ENCODE peak calls at places on chromosomes 3 and 15, in six cellular contexts. W is body of pancreas, D is AG04450, G is cardiac muscle cell, B is tibial nerve, S is ovary. K is an unnamed sample. For H3K27me3, the result is how much of the 10 kb centered on the place peaks cover.

GRCh38 chr15:68672781-68673205 is 94.0 kb downstream of the CORO2B start:
- DNase-seq in B (no peak), G (peak), W (no peak), D (no peak), S (peak), K (no peak)

GRCh38 chr15:60021589-60022378 is 17.7 kb downstream of the FOXB1 start:
- DNase-seq in D (no peak), G (no peak), W (no peak), B (no peak), S (no peak), K (no peak)

GRCh38 chr3:141384157-141384556 is 15.9 kb downstream of the ZBTB38 start:
- DNase-seq in G (no peak), W (no peak), B (no peak), D (no peak), S (no peak), K (no peak)

GRCh38 chr3:51799879-51800757 is 21.1 kb upstream of the IQCF6 start:
- DNase-seq in S (no peak), B (peak), D (peak), G (peak), W (peak), K (peak)

GRCh38 chr15:51982013-51982769 is 10.6 kb upstream of the LEO1 start:
- DNase-seq in B (peak), W (no peak), G (peak), D (peak), S (no peak), K (peak)

GRCh38 chr3:48962939-48963338 is 27.1 kb upstream of the P4HTM start:
- DNase-seq in B (no peak), S (no peak), G (no peak), D (no peak), W (no peak), K (no peak)

GRCh38 chr15:71325461-71325860 is 210.2 kb downstream of the THSD4 start:
- DNase-seq in W (no peak), B (no peak), S (no peak), G (no peak), D (no peak), K (no peak)

GRCh38 chr15:51076142-51076897 is 18.4 kb downstream of the TNFAIP8L3 start:
- DNase-seq in B (no peak), S (no peak), D (no peak), G (no peak), W (no peak), K (no peak)

GRCh38 chr3:27729748-27730611 is 7.9 kb upstream of the EOMES start:
- DNase-seq in G (peak), B (no peak), D (no peak), W (no peak), S (no peak), K (no peak)

GRCh38 chr3:81728766-81729544 is 32.5 kb downstream of the GBE1 start:
- DNase-seq in D (no peak), G (no peak), W (no peak), S (no peak), B (no peak), K (no peak)

GRCh38 chr15:55250392-55250791 is 39.2 kb downstream of the RAB27A start:
- DNase-seq in B (no peak), W (no peak), G (no peak), D (peak), S (no peak), K (peak)

GRCh38 chr3:17412950-17413530 is 329.4 kb downstream of the TBC1D5 start:
- DNase-seq in D (peak), S (no peak), B (peak), G (peak), W (peak), K (peak)

GRCh38 chr3:108099679-108100428 is 9.0 kb upstream of the CD47 start:
- DNase-seq in S (no peak), B (no peak), G (no peak), W (no peak), D (no peak), K (no peak)

GRCh38 chr15:41690636-41691035 is 30.4 kb downstream of the MGA start:
- DNase-seq in D (no peak), B (no peak), G (no peak), W (no peak), S (no peak), K (no peak)

GRCh38 chr3:154149286-154149685 is 28.1 kb downstream of the ARHGEF26 start:
- DNase-seq in W (no peak), G (no peak), D (no peak), S (no peak), B (no peak), K (no peak)

GRCh38 chr15:38389924-38390542 is 63.9 kb upstream of the FAM98B start:
- DNase-seq in G (peak), S (peak), B (peak), D (no peak), W (peak), K (peak)

GRCh38 chr15:66830358-66830757 is 128.3 kb downstream of the SMAD6 start:
- DNase-seq in D (no peak), W (no peak), B (no peak), S (no peak), G (peak), K (no peak)

GRCh38 chr3:9500108-9501050 is 53.2 kb downstream of the LHFPL4 start:
- DNase-seq in G (peak), D (no peak), S (peak), W (peak), B (no peak), K (peak)

GRCh38 chr15:70291295-70291694 is 193.6 kb upstream of the TLE3 start:
- DNase-seq in G (no peak), S (no peak), D (no peak), W (no peak), B (no peak), K (no peak)

GRCh38 chr3:157045238-157045860 is 114.6 kb downstream of the CCNL1 start:
- DNase-seq in D (no peak), B (no peak), G (peak), S (no peak), W (no peak), K (no peak)

GRCh38 chr3:108538083-108538482 is 27.7 kb upstream of the MYH15 start:
- DNase-seq in B (no peak), G (no peak), D (no peak), S (no peak), W (no peak), K (no peak)

GRCh38 chr3:30660128-30660525 is 53.7 kb downstream of the TGFBR2 start:
- DNase-seq in B (no peak), S (no peak), G (no peak), W (no peak), D (no peak), K (no peak)

GRCh38 chr3:4597204-4597985 is 104.2 kb downstream of the ITPR1 start:
- DNase-seq in D (no peak), G (no peak), S (no peak), W (no peak), B (no peak), K (no peak)

GRCh38 chr3:110677506-110677905 is 394.1 kb upstream of the NECTIN3 start:
- DNase-seq in S (no peak), D (no peak), G (no peak), W (no peak), B (no peak), K (no peak)

GRCh38 chr3:127133971-127134370 is 59.0 kb upstream of the PRR23E start:
- DNase-seq in B (no peak), D (no peak), W (no peak), S (no peak), G (no peak), K (no peak)

GRCh38 chr15:67863442-67863987 is 23.7 kb upstream of the RNU6-1 start:
- DNase-seq in G (peak), B (peak), S (peak), W (peak), D (peak), K (peak)

GRCh38 chr3:185199671-185200070 is 46.8 kb upstream of the C3orf70 start:
- DNase-seq in B (no peak), W (no peak), G (no peak), S (no peak), D (no peak), K (no peak)

GRCh38 chr15:32723171-32723948 is 5.6 kb downstream of the GREM1 start:
- DNase-seq in G (no peak), S (no peak), D (no peak), W (no peak), B (no peak), K (no peak)

GRCh38 chr15:88341653-88342052 is 85.1 kb upstream of the NTRK3 start:
- DNase-seq in W (no peak), G (no peak), S (no peak), D (no peak), B (no peak), K (no peak)

GRCh38 chr3:124846189-124846588 is 41.0 kb downstream of the ITGB5 start:
- DNase-seq in B (peak), D (no peak), S (no peak), G (no peak), W (no peak), K (no peak)

GRCh38 chr3:111695584-111696213 is 100.6 kb upstream of the ZBED2 start:
- DNase-seq in W (no peak), S (no peak), D (peak), G (no peak), B (no peak), K (no peak)

GRCh38 chr3:130341882-130342281 is 3.6 kb upstream of the COL6A5 start:
- DNase-seq in S (no peak), G (no peak), B (no peak), W (no peak), D (no peak), K (no peak)

GRCh38 chr15:53037904-53038303 is 247.8 kb upstream of the ONECUT1 start:
- DNase-seq in G (no peak), B (no peak), S (no peak), W (no peak), D (no peak), K (no peak)

GRCh38 chr3:105827959-105828358 is 40.9 kb downstream of the CBLB start:
- DNase-seq in D (peak), W (no peak), B (no peak), G (no peak), S (peak), K (no peak)

GRCh38 chr15:71228403-71228802 is 113.1 kb downstream of the THSD4 start:
- DNase-seq in S (no peak), B (no peak), D (peak), W (no peak), G (peak), K (no peak)

GRCh38 chr3:10558726-10559125 is 53.3 kb upstream of the ATP2B2 start:
- DNase-seq in B (no peak), S (no peak), W (no peak), D (no peak), G (no peak), K (no peak)

GRCh38 chr3:129592362-129593150 is 13.9 kb downstream of the PLXND1 start:
- DNase-seq in W (peak), S (peak), D (no peak), G (no peak), B (peak), K (no peak)

GRCh38 chr3:5635746-5636145 is 448.2 kb downstream of the EDEM1 start:
- DNase-seq in D (no peak), W (no peak), S (no peak), B (no peak), G (no peak), K (no peak)

GRCh38 chr3:5633960-5634359 is 446.5 kb downstream of the EDEM1 start:
- DNase-seq in B (no peak), W (no peak), G (no peak), D (no peak), S (no peak), K (no peak)

GRCh38 chr3:5634411-5634810 is 446.9 kb downstream of the EDEM1 start:
- DNase-seq in B (no peak), G (no peak), S (no peak), D (no peak), W (no peak), K (no peak)

GRCh38 chr3:5638550-5638949 is 451.0 kb downstream of the EDEM1 start:
- DNase-seq in G (no peak), D (no peak), W (no peak), S (no peak), B (no peak), K (no peak)
- H3K27me3 ChIP-seq in G (under half), D (under half), W (under half), S (under half), B (under half), K (under half)

GRCh38 chr3:72284485-72284884 is 499.5 kb upstream of the PROK2 start:
- DNase-seq in S (no peak), W (no peak), B (no peak), D (no peak), G (no peak), K (no peak)
- TF ChIP-seq CTCF in S (no peak), W (no peak), B (no peak), D (no peak), G (no peak), K (no peak)

GRCh38 chr3:122955916-122956684 is 71.5 kb downstream of the SEMA5B start:
- DNase-seq in S (no peak), B (no peak), W (no peak), D (no peak), G (no peak), K (no peak)
- H3K27me3 ChIP-seq in S (under half), B (under half), W (under half), D (under half), G (under half), K (under half)

DNA sequence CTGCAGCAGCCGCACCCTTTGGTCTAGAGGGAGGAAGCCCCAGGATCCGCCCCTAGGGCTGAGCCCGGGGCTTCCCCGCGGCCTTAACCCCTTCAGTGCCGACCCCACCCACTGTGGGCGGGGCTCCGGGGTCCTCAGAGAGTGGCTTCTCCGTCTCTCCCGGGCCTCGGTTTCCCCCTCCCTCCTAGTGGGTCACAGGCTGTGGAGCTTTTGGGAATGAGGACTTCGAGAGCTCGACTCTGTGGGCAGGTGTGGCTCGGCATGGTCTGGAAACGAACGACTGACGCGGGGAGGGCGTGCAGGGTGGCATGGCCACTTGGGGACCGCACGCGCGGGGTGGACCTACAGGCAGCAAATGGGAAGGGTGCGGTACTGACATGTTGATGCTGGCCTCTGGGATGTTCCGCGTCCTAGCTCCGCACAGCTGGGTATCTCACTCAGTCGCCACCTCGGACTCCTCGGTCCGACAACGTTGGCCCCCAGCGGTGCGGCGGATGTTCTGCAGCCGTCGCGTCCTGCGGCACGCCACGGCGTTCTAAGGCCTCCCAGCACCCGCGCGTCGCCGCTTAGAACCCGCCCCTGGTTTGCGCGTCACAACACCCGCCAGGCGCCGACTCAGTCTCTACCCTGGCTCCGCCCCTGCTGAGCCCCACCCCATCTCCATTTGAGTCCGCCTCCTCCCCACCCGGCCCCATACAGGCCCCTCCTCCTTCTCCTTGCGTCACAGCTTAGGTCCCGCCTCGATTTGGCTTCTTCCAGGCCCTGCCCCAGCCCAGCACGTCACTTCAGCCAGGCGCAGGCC is at the start of the genes HYAL3 and NAA80:
- DNase-seq in G (peak), S (peak), W (peak), B (peak), D (peak), K (peak)
- TF ChIP-seq CTCF in G (peak), S (peak), W (peak), B (peak), D (peak), K (no peak)

GRCh38 chr15:79453446-79453845 is 21.3 kb downstream of the MINAR1 start:
- DNase-seq in S (no peak), G (no peak), W (no peak), D (no peak), B (no peak), K (no peak)

GRCh38 chr15:79452244-79453051 is 20.3 kb downstream of the MINAR1 start:
- DNase-seq in G (no peak), B (no peak), S (no peak), W (no peak), D (no peak), K (no peak)

GRCh38 chr15:79447060-79447459 is 14.9 kb downstream of the MINAR1 start:
- DNase-seq in G (no peak), B (no peak), W (no peak), S (no peak), D (no peak), K (no peak)

GRCh38 chr15:79451361-79451999 is 19.3 kb downstream of the MINAR1 start:
- DNase-seq in G (no peak), S (no peak), W (no peak), D (no peak), B (no peak), K (no peak)

DNA sequence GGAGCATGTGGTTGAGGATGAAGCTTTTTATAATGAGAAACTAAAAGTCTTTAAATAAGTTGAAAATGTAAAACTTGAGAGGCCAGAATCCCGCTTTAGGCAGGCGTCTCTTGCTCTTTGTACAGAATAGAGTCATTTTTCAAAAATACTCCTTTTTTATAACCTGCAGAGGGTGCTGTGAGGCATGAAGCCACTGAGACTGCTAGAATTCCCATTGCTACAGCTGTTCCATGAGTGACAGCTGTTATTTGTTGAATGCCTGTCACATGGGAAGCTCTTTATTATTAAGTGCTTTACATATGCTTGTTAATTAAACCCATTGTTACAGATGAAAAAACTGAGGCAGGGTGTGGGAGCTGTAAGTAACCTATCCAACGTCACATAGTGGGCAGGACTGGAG is 18.5 kb downstream of the MINAR1 start:
- DNase-seq in D (no peak), W (no peak), G (no peak), B (no peak), S (no peak), K (no peak)
- H3K27me3 ChIP-seq in D (under half), W (under half), G (under half), B (under half), S (under half), K (under half)

GRCh38 chr3:175865724-175866123 is 1006.6 kb downstream of the NAALADL2 start:
- DNase-seq in D (no peak), W (no peak), S (no peak), G (no peak), B (no peak), K (no peak)
- TF ChIP-seq CTCF in D (no peak), W (no peak), S (no peak), G (no peak), B (no peak), K (no peak)

DNA sequence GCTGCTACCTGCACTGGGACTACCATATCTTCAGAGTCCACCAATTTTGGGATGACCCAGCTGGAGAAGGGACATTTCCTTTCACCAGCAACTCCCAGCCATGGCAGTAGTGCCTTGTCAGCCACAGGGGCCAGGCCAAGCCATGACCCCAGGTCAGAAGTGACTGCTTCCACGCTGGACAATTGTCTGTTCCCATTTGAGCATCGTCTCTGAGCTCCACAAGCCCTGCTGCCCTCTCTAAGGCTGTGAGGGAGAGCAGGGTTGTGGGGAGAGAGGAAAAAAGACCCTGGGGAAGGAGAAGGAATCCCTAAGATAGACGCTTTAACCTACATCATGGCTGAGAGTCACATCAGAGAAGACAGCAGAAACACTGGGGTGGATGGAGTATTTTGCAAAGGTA is 7.4 kb upstream of the RARRES1 start:
- DNase-seq in D (no peak), W (no peak), S (no peak), G (no peak), B (no peak), K (no peak)
- H3K27me3 ChIP-seq in D (under half), W (under half), S (under half), G (under half), B (under half), K (under half)

GRCh38 chr3:54888162-54888561 is 39.7 kb downstream of the LRTM1 start:
- DNase-seq in D (no peak), S (no peak), G (no peak), B (no peak), W (no peak), K (no peak)

GRCh38 chr3:54889731-54890130 is 38.1 kb downstream of the LRTM1 start:
- DNase-seq in G (no peak), D (no peak), B (no peak), S (no peak), W (no peak), K (no peak)

GRCh38 chr3:54888873-54889272 is 39.0 kb downstream of the LRTM1 start:
- DNase-seq in W (no peak), B (peak), G (no peak), S (peak), D (no peak), K (peak)

GRCh38 chr3:54892168-54892567 is 35.7 kb downstream of the LRTM1 start:
- DNase-seq in W (no peak), D (no peak), B (no peak), G (no peak), S (no peak), K (no peak)

DNA sequence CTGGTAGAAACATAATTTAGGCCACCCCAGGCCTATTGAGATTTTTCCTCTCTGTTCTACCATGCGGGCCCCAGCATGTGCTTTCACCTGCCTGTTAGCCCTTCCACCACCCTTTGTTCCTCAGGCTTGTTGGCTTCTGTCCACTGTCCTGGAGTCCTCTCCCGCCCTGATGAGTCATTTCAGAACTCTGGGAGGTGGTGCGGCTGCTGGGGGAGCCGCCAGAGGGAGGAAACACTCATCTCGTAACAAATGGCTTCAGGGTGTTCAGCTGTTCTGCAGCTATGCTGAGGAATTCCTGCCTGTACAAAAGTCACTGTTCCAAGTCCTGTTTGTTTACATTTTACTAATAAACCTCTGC is 36.3 kb downstream of the LRTM1 start:
- DNase-seq in S (peak), W (peak), D (peak), B (peak), G (peak), K (peak)
- TF ChIP-seq CTCF in S (peak), W (peak), D (peak), B (peak), G (peak), K (no peak)

GRCh38 chr15:92393287-92393993 is at the start of gene ST8SIA2:
- DNase-seq in G (peak), D (no peak), B (no peak), W (no peak), S (no peak), K (no peak)
- H3K27me3 ChIP-seq in G (under half), D (under half), B (half or more), W (under half), S (under half), K (under half)

K was measured in prostate gland.